ENCODE peak calls at places on chromosomes 3 and 15, in nine cellular contexts. D is activated T-cell treated with anti-CD3 and anti-CD28 coated beads for 1 hour; B is NCI-H1092; N is natural killer cell treated with Interleukin-12 subunit alpha and Interleukin-12 subunit beta and Interleukin-15 and Interleukin-18, amount 100 ng/mL, for 72 hours; P is AG04450; H is GM12892; Q is lung; C is Right ventricle myocardium superior; W is C1 segment of cervical spinal cord. Z is an unnamed sample.

GRCh38 chr15:66481107-66481856 is 16.3 kb downstream of the SNAPC5 start:
- DNase-seq in D (no peak), B (no peak), W (no peak), N (no peak), H (no peak), C (no peak), Q (no peak), P (no peak), Z (no peak)

GRCh38 chr15:80854104-80854503 is 74.9 kb downstream of the CEMIP start:
- DNase-seq in D (no peak), H (no peak), Q (no peak), C (peak; percentile 48), P (no peak), B (no peak), N (no peak), W (peak; percentile 31), Z (no peak)

GRCh38 chr3:45001738-45002137 is 24.4 kb upstream of the CLEC3B start:
- DNase-seq in N (no peak), H (no peak), P (no peak), Q (no peak), B (no peak), D (no peak), W (no peak), C (no peak), Z (no peak)

GRCh38 chr3:13296662-13297061 is 123.5 kb downstream of the NUP210 start:
- DNase-seq in C (peak; percentile 22), D (no peak), B (no peak), P (no peak), N (no peak), H (no peak), Q (no peak), W (no peak), Z (no peak)

GRCh38 chr15:99720533-99720932 is 12.7 kb downstream of the LYSMD4 start:
- DNase-seq in Q (no peak), D (no peak), P (no peak), B (no peak), C (no peak), N (no peak), W (no peak), H (no peak), Z (no peak)

GRCh38 chr15:31216210-31216911 is 110.3 kb upstream of the KLF13 start:
- DNase-seq in B (no peak), N (peak; percentile 96), H (peak; percentile 78), C (peak; percentile 97), W (peak; percentile 33), Q (peak; percentile 97), D (peak; percentile 25), P (no peak), Z (peak; percentile 28)

GRCh38 chr3:24639061-24639460 is 144.4 kb upstream of the THRB start:
- DNase-seq in N (no peak), P (no peak), C (no peak), D (no peak), W (no peak), Q (no peak), B (no peak), H (no peak), Z (no peak)

GRCh38 chr3:158672293-158673176 is at the start of gene LXN:
- DNase-seq in D (peak; percentile 63), W (peak; percentile 37), N (peak; percentile 85), H (peak; percentile 74), P (peak; percentile 60), Q (peak; percentile 88), C (peak; percentile 90), B (no peak), Z (peak; percentile 79)

GRCh38 chr3:13539285-13539625 is 9.7 kb upstream of the FBLN2 start:
- DNase-seq in B (no peak), Q (no peak), W (no peak), N (no peak), C (no peak), D (no peak), H (no peak), P (peak; percentile 27), Z (no peak)

GRCh38 chr3:104526901-104527401 is 839.8 kb upstream of the ALCAM start:
- DNase-seq in D (no peak), B (no peak), Q (no peak), P (no peak), N (no peak), W (no peak), C (no peak), H (no peak), Z (no peak)

GRCh38 chr15:63946524-63947065 is 99.7 kb downstream of the DAPK2 start:
- DNase-seq in C (no peak), D (no peak), B (no peak), Q (no peak), W (no peak), H (no peak), N (no peak), P (no peak), Z (no peak)

GRCh38 chr15:93709708-93710107 is 521.7 kb upstream of the MCTP2 start:
- DNase-seq in Q (no peak), C (no peak), H (no peak), W (no peak), N (no peak), D (no peak), B (no peak), P (no peak), Z (no peak)

GRCh38 chr3:154758109-154758868 is 321.8 kb upstream of the MME start:
- DNase-seq in N (no peak), C (no peak), W (no peak), P (no peak), D (no peak), H (no peak), Q (no peak), B (no peak), Z (no peak)

GRCh38 chr3:55487376-55488241 is 503 bp upstream of the WNT5A start:
- DNase-seq in H (no peak), N (no peak), Q (no peak), P (no peak), B (no peak), C (peak; percentile 52), W (no peak), D (no peak), Z (no peak)

GRCh38 chr3:55576621-55577020 is 89.5 kb upstream of the WNT5A start:
- DNase-seq in C (no peak), D (no peak), W (no peak), N (no peak), B (no peak), H (no peak), P (no peak), Q (no peak), Z (no peak)

GRCh38 chr3:138479355-138479964 is 45.0 kb downstream of the ESYT3 start:
- DNase-seq in W (no peak), P (no peak), D (no peak), H (no peak), Q (no peak), N (no peak), B (peak; percentile 19), C (no peak), Z (no peak)